ENCODE peak calls at places on chromosomes 2 and 18, in four cellular contexts. T is nephron progenitor cell, J is coronary artery, M is astrocyte of the cerebellum. E is an unnamed sample.

GRCh38 chr18:5424903-5425302 is 118.9 kb downstream of the EPB41L3 start:
- DNase-seq in J (no peak), T (no peak), M (peak), E (no peak)

GRCh38 chr2:68093634-68094033 is 30.8 kb upstream of the C1D start:
- DNase-seq in T (no peak), J (no peak), M (no peak), E (no peak)

GRCh38 chr2:30225131-30225762 is 6.1 kb upstream of the LBH start:
- DNase-seq in T (peak), M (no peak), J (peak), E (no peak)

GRCh38 chr2:168443818-168444217 is 12.3 kb upstream of the CERS6 start:
- DNase-seq in T (no peak), M (no peak), J (no peak), E (no peak)

GRCh38 chr18:44238449-44238848 is 442.2 kb upstream of the SETBP1 start:
- DNase-seq in T (no peak), M (no peak), J (no peak), E (no peak)

GRCh38 chr2:72603481-72603880 is 222.4 kb downstream of the EXOC6B start:
- DNase-seq in M (no peak), J (no peak), T (no peak), E (no peak)

GRCh38 chr2:72841462-72842125 is 15.8 kb upstream of the EXOC6B start:
- DNase-seq in T (no peak), M (no peak), J (no peak), E (no peak)

GRCh38 chr2:55914786-55915185 is 8.8 kb downstream of the EFEMP1 start:
- DNase-seq in J (no peak), T (no peak), M (no peak), E (no peak)

GRCh38 chr2:235654115-235654514 is 160.3 kb downstream of the AGAP1 start:
- DNase-seq in M (no peak), T (no peak), J (no peak), E (no peak)

GRCh38 chr2:112985090-112985489 is 7.3 kb downstream of the IL36G start:
- DNase-seq in M (no peak), J (no peak), T (no peak), E (no peak)

GRCh38 chr2:28356095-28356911 is 36.4 kb upstream of the FOSL2 start:
- DNase-seq in J (peak), M (peak), T (peak), E (no peak)

GRCh38 chr2:31270136-31270535 is 36.2 kb downstream of the EHD3 start:
- DNase-seq in M (peak), J (no peak), T (no peak), E (no peak)

GRCh38 chr18:12908706-12909105 is 24.7 kb upstream of the PTPN2 start:
- DNase-seq in T (no peak), J (no peak), M (no peak), E (no peak)

GRCh38 chr2:81658227-81658626 is 1353.7 kb upstream of the LRRTM1 start:
- DNase-seq in T (no peak), J (no peak), M (no peak), E (no peak)

GRCh38 chr18:3910507-3910906 is 460.5 kb downstream of the TGIF1 start:
- DNase-seq in J (no peak), T (no peak), M (no peak), E (no peak)

GRCh38 chr2:58973831-58974281 is 732.7 kb upstream of the FANCL start:
- DNase-seq in J (no peak), T (peak), M (no peak), E (no peak)

GRCh38 chr18:62863629-62864028 is 148.3 kb downstream of the PHLPP1 start:
- DNase-seq in T (no peak), J (no peak), M (no peak), E (no peak)

GRCh38 chr2:112216158-112216557 is 38.7 kb downstream of the ZC3H8 start:
- DNase-seq in J (no peak), T (no peak), M (peak), E (no peak)

GRCh38 chr2:166170356-166170755 is 42.5 kb upstream of the SCN1A start:
- DNase-seq in T (no peak), J (no peak), M (no peak), E (no peak)

GRCh38 chr2:60480089-60480773 is 73.2 kb downstream of the BCL11A start:
- DNase-seq in J (no peak), M (no peak), T (no peak), E (no peak)

GRCh38 chr2:27353762-27354596 is 2.6 kb downstream of the GTF3C2 start:
- DNase-seq in J (no peak), T (no peak), M (no peak), E (no peak)

GRCh38 chr2:218671654-218672566 is at the start of the genes RNF25 and STK36:
- DNase-seq in J (peak), M (peak), T (peak), E (peak)

GRCh38 chr2:190722061-190722759 is 73.3 kb downstream of the NAB1 start:
- DNase-seq in T (no peak), M (no peak), J (no peak), E (no peak)

GRCh38 chr2:237515621-237516275 is 28.7 kb downstream of the MLPH start:
- DNase-seq in M (no peak), J (no peak), T (no peak), E (no peak)

GRCh38 chr2:26993768-26994167 is 23.3 kb downstream of the MAPRE3 start:
- DNase-seq in J (no peak), M (no peak), T (no peak), E (no peak)

GRCh38 chr2:100754951-100755350 is 65.0 kb upstream of the NPAS2 start:
- DNase-seq in J (no peak), T (no peak), M (no peak), E (no peak)

GRCh38 chr2:13114391-13114790 is 397.7 kb downstream of the TRIB2 start:
- DNase-seq in T (no peak), J (no peak), M (peak), E (no peak)

GRCh38 chr18:41320090-41320489 is 634.9 kb upstream of the PIK3C3 start:
- DNase-seq in M (no peak), J (no peak), T (no peak), E (no peak)

GRCh38 chr2:156589381-156590079 is 153.4 kb downstream of the GPD2 start:
- DNase-seq in T (no peak), M (peak), J (no peak), E (no peak)

GRCh38 chr2:121690095-121690494 is 40.8 kb upstream of the CLASP1 start:
- DNase-seq in T (no peak), M (no peak), J (no peak), E (no peak)

GRCh38 chr2:121694398-121695178 is 42.1 kb downstream of the NIFK start:
- DNase-seq in J (no peak), M (peak), T (no peak), E (no peak)

GRCh38 chr2:121688820-121689219 is 39.6 kb upstream of the CLASP1 start:
- DNase-seq in J (no peak), M (no peak), T (no peak), E (peak)

GRCh38 chr2:121686218-121686617 is 37.0 kb upstream of the CLASP1 start:
- DNase-seq in J (no peak), T (no peak), M (no peak), E (no peak)

DNA sequence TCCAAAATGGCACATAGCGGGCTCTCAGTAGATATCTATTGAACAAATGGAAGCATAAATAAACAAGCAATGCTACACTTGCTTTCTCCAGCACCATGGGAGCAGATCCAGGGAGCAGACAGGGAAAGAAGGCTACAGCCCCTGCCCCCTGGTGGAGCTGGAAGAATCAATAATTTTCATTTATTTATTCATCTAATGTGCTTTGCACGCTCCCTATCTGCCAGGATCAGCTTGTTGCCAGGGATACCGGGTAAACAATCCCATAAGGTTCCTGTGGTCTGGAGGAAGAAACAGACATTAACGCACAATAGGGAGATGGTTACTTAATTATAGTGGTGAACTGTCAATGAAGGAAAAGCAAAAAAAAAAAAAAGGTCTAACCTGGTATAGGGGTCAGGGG is 40.1 kb upstream of the CLASP1 start:
- DNase-seq in M (peak), T (no peak), J (no peak), E (peak)
- TF ChIP-seq CTCF in M (peak), T (no peak), J (no peak), E (peak)

DNA sequence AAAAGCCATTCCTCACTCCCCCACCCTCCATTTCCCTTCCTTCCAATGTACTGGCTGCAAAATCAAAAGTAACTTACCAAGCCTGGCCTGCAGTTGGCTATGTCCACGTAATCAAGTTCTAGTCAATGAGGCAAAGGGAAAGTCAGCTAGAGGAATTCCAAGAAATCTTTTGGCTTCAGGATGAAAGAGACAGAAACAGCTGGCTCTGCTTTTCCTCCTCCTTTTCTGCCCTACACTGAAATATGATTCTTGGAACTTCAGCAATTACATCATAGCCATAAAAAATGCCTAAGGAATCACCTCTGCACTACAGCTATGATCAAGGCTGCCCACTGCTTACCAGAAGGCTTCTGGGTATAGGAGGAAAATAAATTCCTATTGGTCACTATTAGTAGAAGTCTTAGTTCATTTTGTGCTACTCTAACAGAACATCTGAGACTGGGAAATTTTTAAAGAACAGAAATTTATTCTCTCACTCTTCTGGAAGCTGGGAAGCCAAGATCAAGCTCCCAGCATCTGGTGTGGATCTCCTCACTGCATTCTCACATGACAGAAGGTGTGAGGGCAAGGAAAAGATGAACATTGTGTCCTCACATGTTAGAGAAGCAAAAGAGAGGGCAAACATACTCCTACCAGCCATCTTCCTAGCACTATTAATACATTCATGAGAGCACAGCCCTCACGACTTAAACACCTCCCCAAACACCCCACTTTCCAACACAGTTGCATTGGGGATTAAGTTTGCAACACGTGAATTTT is 219.9 kb downstream of the TMX3 start:
- DNase-seq in T (no peak), J (no peak), M (peak), E (no peak)
- TF ChIP-seq CTCF in T (no peak), J (no peak), M (no peak), E (no peak)

GRCh38 chr2:160581448-160581847 is 87.8 kb upstream of the RBMS1 start:
- DNase-seq in T (no peak), J (no peak), M (no peak), E (no peak)
- TF ChIP-seq CTCF in T (no peak), J (no peak), M (no peak), E (peak)

GRCh38 chr2:11072550-11072949 is 82.7 kb upstream of the SLC66A3 start:
- DNase-seq in T (no peak), M (no peak), J (peak), E (no peak)

GRCh38 chr2:11071939-11072338 is 83.3 kb upstream of the SLC66A3 start:
- DNase-seq in T (no peak), J (no peak), M (no peak), E (no peak)

GRCh38 chr2:11074246-11074820 is 80.9 kb upstream of the SLC66A3 start:
- DNase-seq in M (no peak), J (no peak), T (no peak), E (no peak)

GRCh38 chr2:11073791-11074190 is 81.5 kb upstream of the SLC66A3 start:
- DNase-seq in T (no peak), M (no peak), J (no peak), E (no peak)

GRCh38 chr2:11073251-11073650 is 82.0 kb upstream of the SLC66A3 start:
- DNase-seq in J (no peak), M (no peak), T (peak), E (no peak)
- TF ChIP-seq CTCF in J (no peak), M (peak), T (peak), E (peak)

DNA sequence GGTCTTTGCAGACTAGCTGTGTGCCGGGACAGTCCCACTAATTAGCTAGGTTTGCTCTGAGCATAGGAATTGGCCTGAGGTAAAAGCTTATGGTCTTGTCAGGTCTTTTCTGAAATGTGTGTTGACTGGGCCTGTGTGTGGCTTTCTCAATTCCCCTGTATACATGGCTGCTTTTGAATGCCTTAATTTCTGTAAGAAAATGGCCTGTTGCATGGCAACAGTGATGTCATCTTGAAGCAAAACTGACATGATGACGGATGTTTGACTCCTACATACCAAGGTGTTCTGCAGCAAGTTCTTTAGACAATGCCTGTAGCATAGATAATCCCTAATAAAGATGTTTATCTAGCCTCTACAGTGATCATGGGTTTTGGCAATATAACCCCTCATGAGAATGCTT is 198.5 kb downstream of the OTX1 start:
- DNase-seq in M (no peak), T (no peak), J (no peak), E (no peak)
- TF ChIP-seq CTCF in M (no peak), T (no peak), J (no peak), E (no peak)